ENCODE peak calls at places on chromosomes 1 and 21, in seven cellular contexts. F, S, Z, A, P, C and U are unnamed samples.

GRCh38 chr1:7042322-7043231 is 257.3 kb downstream of the CAMTA1 start:
- DNase-seq in F (peak), S (peak), Z (peak), A (peak), P (no peak), C (no peak), U (no peak)

GRCh38 chr1:214473392-214473791 is 78.0 kb downstream of the PTPN14 start:
- DNase-seq in F (peak), S (no peak), Z (peak), A (peak), P (no peak), C (no peak), U (no peak)

GRCh38 chr1:219173434-219173757 is 282 bp upstream of the LYPLAL1 start:
- DNase-seq in F (no peak), S (no peak), Z (no peak), A (no peak), P (no peak), C (no peak), U (no peak)

GRCh38 chr1:243851129-243851756 is 1.2 kb upstream of the AKT3 start:
- DNase-seq in F (no peak), S (no peak), Z (no peak), A (no peak), P (no peak), C (no peak), U (no peak)

GRCh38 chr1:25338188-25338981 is at the start of gene TMEM50A:
- DNase-seq in F (peak), S (peak), Z (peak), A (peak), P (peak), C (peak), U (peak)

GRCh38 chr1:212062832-212063438 is 27.4 kb downstream of the DTL start:
- DNase-seq in F (peak), S (peak), Z (peak), A (peak), P (no peak), C (no peak), U (no peak)

GRCh38 chr21:41725421-41726021 is 41.3 kb downstream of the RIPK4 start:
- DNase-seq in F (no peak), S (no peak), Z (no peak), A (no peak), P (no peak), C (peak), U (no peak)

GRCh38 chr1:234958066-234958701 is 170.5 kb downstream of the TOMM20 start:
- DNase-seq in F (no peak), S (no peak), Z (no peak), A (no peak), P (no peak), C (no peak), U (no peak)

GRCh38 chr1:210730023-210730422 is 401.3 kb downstream of the HHAT start:
- DNase-seq in F (no peak), S (no peak), Z (no peak), A (no peak), P (no peak), C (no peak), U (no peak)

GRCh38 chr21:37358392-37358791 is 8.2 kb upstream of the DYRK1A start:
- DNase-seq in F (peak), S (peak), Z (no peak), A (no peak), P (no peak), C (no peak), U (no peak)

GRCh38 chr1:50471967-50472366 is 48.7 kb upstream of the DMRTA2 start:
- DNase-seq in F (no peak), S (no peak), Z (no peak), A (no peak), P (no peak), C (no peak), U (no peak)

GRCh38 chr1:112319371-112320034 is 76.5 kb upstream of the CTTNBP2NL start:
- DNase-seq in F (no peak), S (no peak), Z (no peak), A (no peak), P (no peak), C (no peak), U (no peak)
- H3K4me3 ChIP-seq in F (no peak), S (no peak), Z (no peak), A (no peak), P (no peak), C (no peak), U (no peak)

DNA sequence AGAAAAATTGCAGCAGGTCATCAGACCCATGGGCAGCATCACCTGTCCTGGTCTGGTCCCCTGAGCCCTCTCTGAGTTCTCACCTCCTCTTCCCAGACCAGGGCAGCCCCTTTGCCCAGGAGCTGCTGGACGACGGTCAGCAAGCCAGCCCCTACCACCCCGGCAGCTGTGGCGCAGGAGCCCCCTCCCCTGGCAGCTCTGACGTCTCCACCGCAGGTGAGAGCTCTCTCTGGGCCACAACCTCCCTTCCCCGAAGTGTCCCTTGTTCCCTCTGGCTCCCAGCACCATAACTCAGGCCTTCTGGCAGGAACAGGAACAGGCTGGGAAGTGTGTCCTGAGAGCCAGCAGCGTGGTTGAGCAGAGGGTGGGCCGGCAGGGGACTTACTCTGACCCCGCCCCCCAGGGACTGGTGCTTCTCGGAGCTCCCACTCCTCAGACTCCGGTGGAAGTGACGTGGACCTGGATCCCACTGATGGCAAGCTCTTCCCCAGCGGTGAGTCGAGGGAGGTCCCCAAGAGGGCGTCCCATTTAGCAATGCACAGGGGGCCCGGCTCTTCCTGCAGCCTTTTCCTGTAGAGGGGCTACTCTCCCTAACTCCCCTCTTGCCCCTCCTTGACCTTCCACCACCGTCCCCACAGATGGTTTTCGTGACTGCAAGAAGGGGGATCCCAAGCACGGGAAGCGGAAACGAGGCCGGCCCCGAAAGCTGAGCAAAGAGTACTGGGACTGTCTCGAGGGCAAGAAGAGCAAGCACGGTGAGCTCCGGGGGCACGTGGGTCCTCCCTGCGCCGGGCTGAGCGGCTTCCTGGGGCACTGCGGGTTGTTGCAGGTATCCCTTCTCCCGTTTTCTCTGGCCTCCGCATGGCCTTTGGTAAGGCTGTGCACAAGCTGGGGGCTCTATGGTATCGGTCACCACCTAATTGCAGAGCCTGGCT is 2.4 kb downstream of the ELF3 start:
- DNase-seq in F (no peak), S (no peak), Z (no peak), A (no peak), P (no peak), C (no peak), U (no peak)
- H3K4me3 ChIP-seq in F (no peak), S (no peak), Z (peak), A (no peak), P (no peak), C (no peak), U (no peak)

DNA sequence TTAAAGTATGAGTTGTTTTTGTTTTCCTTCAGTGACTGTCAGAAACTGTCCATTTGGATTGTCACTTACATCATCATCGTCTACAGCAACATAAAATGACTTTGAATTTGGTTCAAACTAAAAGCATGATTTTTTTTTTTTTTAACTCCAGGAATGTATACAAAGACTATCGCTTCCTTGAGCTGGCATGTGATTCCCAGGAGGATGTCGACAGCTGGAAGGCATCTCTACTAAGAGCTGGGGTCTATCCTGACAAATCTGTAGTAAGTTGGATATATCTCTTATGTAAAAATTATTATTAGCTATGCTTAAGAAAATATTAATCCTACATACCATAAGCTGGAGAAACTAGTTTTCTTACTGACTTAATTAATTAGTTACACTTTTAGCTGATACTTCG is 111.9 kb upstream of the C1orf105 start:
- DNase-seq in F (peak), S (no peak), Z (no peak), A (no peak), P (no peak), C (no peak), U (no peak)
- H3K4me3 ChIP-seq in F (no peak), S (no peak), Z (no peak), A (no peak), P (no peak), C (no peak), U (no peak)

DNA sequence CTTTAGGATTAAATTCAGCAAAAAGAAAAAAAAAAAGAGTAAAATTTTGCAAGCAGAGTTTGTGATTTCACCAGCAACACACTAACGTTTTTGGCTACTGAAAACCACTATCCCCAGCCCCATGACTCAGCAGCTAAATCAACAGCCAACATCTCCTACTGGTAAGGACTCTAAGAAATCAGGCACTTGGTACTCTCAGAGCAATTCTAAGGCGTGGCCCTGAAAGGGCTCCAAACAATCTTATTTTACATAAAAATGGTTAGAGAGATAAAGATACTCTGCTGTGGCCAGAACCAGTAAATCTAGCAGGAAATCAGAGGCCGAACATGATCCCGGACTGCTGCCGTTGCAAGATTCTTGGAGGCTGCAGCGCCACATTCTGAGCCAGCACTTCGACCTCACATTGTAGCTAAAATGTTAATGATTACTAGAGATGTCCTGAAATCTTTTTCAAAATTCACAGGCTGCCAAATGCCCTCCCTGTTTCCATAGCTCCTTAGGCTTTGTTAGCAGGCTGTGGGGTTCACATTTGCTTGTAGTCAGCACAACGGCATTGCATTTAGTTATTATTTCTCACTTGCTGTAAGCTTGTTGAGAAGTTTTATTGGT is 1.7 kb upstream of the ENO1 start:
- DNase-seq in F (peak), S (peak), Z (peak), A (peak), P (peak), C (no peak), U (peak)
- H3K4me3 ChIP-seq in F (peak), S (no peak), Z (no peak), A (peak), P (peak), C (peak), U (no peak)

DNA sequence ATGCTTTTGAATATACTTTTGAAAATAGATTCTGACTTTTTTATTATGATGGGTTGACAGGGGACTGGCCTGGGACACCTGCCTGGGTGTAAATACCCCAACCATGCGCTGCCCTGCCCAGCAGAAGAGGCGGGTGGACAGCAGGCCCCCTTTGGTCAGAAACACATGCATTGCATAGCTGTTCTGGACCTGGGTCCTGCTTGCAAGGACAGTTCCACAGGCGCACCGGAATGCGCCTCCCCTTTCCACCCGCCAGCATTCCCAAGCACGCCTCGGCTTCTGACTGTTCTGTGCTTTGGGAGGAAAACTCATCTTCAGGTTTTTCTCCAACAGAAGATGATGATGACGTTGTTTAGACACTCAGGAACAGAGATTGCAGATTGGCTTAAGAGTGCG is 435 bp upstream of the ZNF678 start:
- DNase-seq in F (no peak), S (no peak), Z (no peak), A (no peak), P (no peak), C (peak), U (no peak)
- H3K4me3 ChIP-seq in F (no peak), S (no peak), Z (no peak), A (no peak), P (peak), C (peak), U (no peak)